ENCODE peak calls at places on chromosome 3, in nine cellular contexts. R is naive thymus-derived CD4-positive, alpha-beta T cell; F is upper lobe of right lung; Q is HTR-8/SVneo; Z is AG10803; T is iris pigment epithelial cell; S is head of caudate nucleus; D is EL; I is stimulated activated naive CD8-positive, alpha-beta T cell treated with anti-CD3 and anti-CD28 coated beads, Interleukin-15, amount 100 ng/mL, for 72 hours. G is an unnamed sample.

GRCh38 chr3:42488687-42489086 is 13.8 kb upstream of the VIPR1 start:
- DNase-seq in R (no peak), F (no peak), Q (no peak), Z (no peak), T (no peak), S (no peak), D (no peak), I (no peak), G (no peak)

GRCh38 chr3:13623101-13623654 is 74.3 kb downstream of the FBLN2 start:
- DNase-seq in R (no peak), F (no peak), Q (no peak), Z (peak), T (peak), S (no peak), D (no peak), I (no peak), G (peak)

GRCh38 chr3:33648793-33649192 is 69.3 kb downstream of the CLASP2 start:
- DNase-seq in R (no peak), F (no peak), Q (no peak), Z (no peak), T (no peak), S (no peak), D (no peak), I (no peak), G (no peak)

GRCh38 chr3:182732232-182733015 is 60.9 kb upstream of the ATP11B start:
- DNase-seq in R (no peak), F (no peak), Q (no peak), Z (no peak), T (no peak), S (no peak), D (no peak), I (no peak), G (no peak)

GRCh38 chr3:69294014-69294771 is 91.7 kb downstream of the FRMD4B start:
- DNase-seq in R (no peak), F (no peak), Q (no peak), Z (peak), T (no peak), S (no peak), D (peak), I (no peak), G (peak)

GRCh38 chr3:64815195-64815627 is 127.4 kb upstream of the ADAMTS9 start:
- DNase-seq in R (no peak), F (no peak), Q (no peak), Z (peak), T (peak), S (no peak), D (no peak), I (no peak), G (no peak)

GRCh38 chr3:21062724-21063436 is 688.1 kb downstream of the ZNF385D start:
- DNase-seq in R (no peak), F (no peak), Q (no peak), Z (peak), T (no peak), S (no peak), D (no peak), I (no peak), G (no peak)

GRCh38 chr3:170746175-170746942 is 123.6 kb downstream of the RPL22L1 start:
- DNase-seq in R (no peak), F (no peak), Q (no peak), Z (no peak), T (no peak), S (no peak), D (peak), I (no peak), G (peak)

GRCh38 chr3:141414141-141414689 is 45.9 kb downstream of the ZBTB38 start:
- DNase-seq in R (peak), F (no peak), Q (no peak), Z (peak), T (no peak), S (no peak), D (peak), I (no peak), G (no peak)

GRCh38 chr3:12946661-12947316 is 105.4 kb upstream of the RPL32 start:
- DNase-seq in R (no peak), F (no peak), Q (no peak), Z (peak), T (no peak), S (no peak), D (no peak), I (no peak), G (no peak)

GRCh38 chr3:194367992-194368841 is 1.3 kb downstream of the LRRC15 start:
- DNase-seq in R (no peak), F (no peak), Q (no peak), Z (peak), T (no peak), S (no peak), D (peak), I (no peak), G (peak)

GRCh38 chr3:193921480-193921879 is 214.5 kb upstream of the HES1 start:
- DNase-seq in R (no peak), F (no peak), Q (no peak), Z (no peak), T (no peak), S (no peak), D (no peak), I (no peak), G (no peak)

GRCh38 chr3:131608741-131609140 is 106.0 kb upstream of the MRPL3 start:
- DNase-seq in R (no peak), F (no peak), Q (no peak), Z (peak), T (peak), S (no peak), D (peak), I (no peak), G (no peak)

GRCh38 chr3:126682046-126682445 is 22.0 kb upstream of the CHCHD6 start:
- DNase-seq in R (no peak), F (no peak), Q (no peak), Z (no peak), T (no peak), S (no peak), D (no peak), I (no peak), G (no peak)

GRCh38 chr3:42692667-42693529 is 7.6 kb downstream of the KLHL40 start:
- DNase-seq in R (no peak), F (peak), Q (no peak), Z (no peak), T (no peak), S (peak), D (no peak), I (no peak), G (no peak)

GRCh38 chr3:8851703-8852102 is 82.3 kb upstream of the OXTR start:
- DNase-seq in R (no peak), F (no peak), Q (no peak), Z (peak), T (peak), S (no peak), D (peak), I (no peak), G (peak)

GRCh38 chr3:121431717-121432517 is 113.9 kb downstream of the POLQ start:
- DNase-seq in R (peak), F (no peak), Q (peak), Z (peak), T (peak), S (no peak), D (peak), I (peak), G (peak)

GRCh38 chr3:152305075-152305474 is 36.3 kb downstream of the MBNL1 start:
- DNase-seq in R (no peak), F (no peak), Q (no peak), Z (no peak), T (no peak), S (no peak), D (no peak), I (no peak), G (no peak)

GRCh38 chr3:146404451-146404850 is 64.9 kb downstream of the PLSCR2 start:
- DNase-seq in R (no peak), F (no peak), Q (no peak), Z (peak), T (peak), S (no peak), D (peak), I (no peak), G (no peak)

GRCh38 chr3:373193-373784 is 176.7 kb downstream of the CHL1 start:
- DNase-seq in R (no peak), F (no peak), Q (no peak), Z (no peak), T (no peak), S (no peak), D (no peak), I (no peak), G (no peak)

GRCh38 chr3:106282931-106283330 is 414.1 kb upstream of the CBLB start:
- DNase-seq in R (no peak), F (no peak), Q (no peak), Z (peak), T (no peak), S (no peak), D (no peak), I (no peak), G (no peak)

GRCh38 chr3:187811580-187812250 is 66.4 kb upstream of the BCL6 start:
- DNase-seq in R (no peak), F (no peak), Q (no peak), Z (peak), T (peak), S (no peak), D (peak), I (no peak), G (peak)

G was measured in A172.